ENCODE peak calls at places on chromosomes 6 and 20, in four cellular contexts. M is heart right ventricle, W is RWPE1, R is ascending aorta. X is an unnamed sample.

GRCh38 chr20:46698788-46699187 is 9.5 kb upstream of the TP53RK start:
- DNase-seq in M (no peak), W (no peak), R (no peak), X (no peak)

GRCh38 chr20:44448753-44449546 is 26.7 kb upstream of the TTPAL start:
- DNase-seq in M (no peak), W (no peak), R (no peak), X (no peak)

GRCh38 chr20:4573564-4574355 is 147.9 kb upstream of the PRND start:
- DNase-seq in M (no peak), W (peak), R (no peak), X (peak)

GRCh38 chr6:1574083-1574761 is 35.5 kb upstream of the FOXC1 start:
- DNase-seq in M (no peak), W (no peak), R (no peak), X (no peak)

GRCh38 chr20:32536861-32537656 is 48.1 kb downstream of the NOL4L start:
- DNase-seq in M (peak), W (peak), R (no peak), X (no peak)

GRCh38 chr6:42745083-42745637 is 743 bp downstream of the TBCC start:
- DNase-seq in M (peak), W (no peak), R (peak), X (no peak)

GRCh38 chr6:100468013-100468622 is 3.4 kb upstream of the SIM1 start:
- DNase-seq in M (no peak), W (no peak), R (no peak), X (no peak)

GRCh38 chr20:38610521-38610920 is 8.9 kb downstream of the ARHGAP40 start:
- DNase-seq in M (no peak), W (peak), R (no peak), X (peak)

GRCh38 chr6:125598422-125598821 is 151.0 kb upstream of the HEY2 start:
- DNase-seq in M (peak), W (peak), R (peak), X (peak)

GRCh38 chr6:92779758-92780157 is 639.6 kb downstream of the EPHA7 start:
- DNase-seq in M (no peak), W (peak), R (no peak), X (peak)

GRCh38 chr6:3610206-3610605 is 141.3 kb downstream of the PXDC1 start:
- DNase-seq in M (no peak), W (peak), R (peak), X (peak)

GRCh38 chr20:53555081-53555480 is 38.6 kb downstream of the ZNF217 start:
- DNase-seq in M (no peak), W (no peak), R (no peak), X (no peak)

GRCh38 chr6:132506461-132506860 is 6.5 kb downstream of the STX7 start:
- DNase-seq in M (no peak), W (no peak), R (no peak), X (no peak)

DNA sequence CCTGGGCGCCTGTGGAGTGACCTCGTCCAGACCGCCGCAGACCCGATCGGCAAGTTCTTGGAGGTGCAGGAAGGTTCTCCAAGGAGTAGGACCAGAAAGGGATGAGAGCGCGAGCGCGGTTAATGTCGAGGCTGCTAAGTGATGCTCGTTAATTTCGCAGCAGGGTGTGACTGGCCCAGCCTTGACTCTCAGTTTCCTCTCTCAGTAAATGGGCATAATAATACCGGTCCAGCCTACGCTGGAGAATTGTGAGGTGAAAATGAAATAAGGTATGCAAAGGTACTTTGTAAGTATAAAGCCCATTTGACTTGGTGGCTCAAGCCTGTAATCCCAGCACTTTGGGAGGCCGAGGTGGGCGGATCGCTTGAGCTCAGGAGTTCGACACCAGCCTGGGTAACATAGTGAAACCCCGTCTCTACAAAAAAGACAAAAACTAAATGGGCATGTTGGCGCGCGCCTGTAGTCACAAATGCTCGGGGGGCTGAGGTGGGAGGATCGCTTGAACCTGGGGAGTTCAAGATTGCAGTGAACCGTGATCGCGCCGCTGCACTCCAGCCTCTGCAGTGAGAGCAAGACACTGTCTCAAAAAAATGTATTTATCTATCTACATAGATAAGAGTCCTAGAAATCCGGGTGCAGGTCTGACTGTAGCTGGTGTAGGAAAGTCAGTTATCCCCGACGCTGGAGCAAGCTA is 634 bp upstream of the BTBD9 start:
- DNase-seq in M (no peak), W (no peak), R (no peak), X (no peak)
- H3K27ac ChIP-seq in M (peak), W (peak), R (peak), X (peak)

DNA sequence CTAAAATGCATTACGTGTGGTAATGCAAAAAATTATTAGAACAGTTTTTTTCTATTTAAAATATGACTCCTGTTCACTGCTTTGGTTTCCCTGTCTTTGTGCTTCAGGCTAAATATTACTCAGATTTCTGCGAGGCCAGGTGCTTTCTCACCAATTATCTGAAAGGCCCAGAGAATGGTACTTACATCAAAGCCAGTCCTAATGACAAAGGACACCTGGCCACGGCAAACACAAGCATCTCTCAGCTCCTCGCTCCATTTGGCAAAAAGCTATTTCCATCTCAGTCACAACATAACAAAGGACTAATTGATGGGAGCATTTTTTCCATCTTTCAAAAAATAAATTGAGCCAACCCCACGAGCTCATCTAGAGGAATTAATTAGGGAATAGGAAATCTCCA is 236.8 kb downstream of the HAO1 start:
- DNase-seq in M (no peak), W (no peak), R (no peak), X (no peak)
- H3K27ac ChIP-seq in M (no peak), W (no peak), R (no peak), X (no peak)

GRCh38 chr6:33814663-33814985 is 10.8 kb upstream of the MLN start:
- DNase-seq in M (no peak), W (no peak), R (no peak), X (no peak)

GRCh38 chr6:33815854-33816253 is 12.1 kb upstream of the MLN start:
- DNase-seq in M (no peak), W (peak), R (no peak), X (peak)

GRCh38 chr6:33813960-33814662 is 10.3 kb upstream of the MLN start:
- DNase-seq in M (no peak), W (no peak), R (no peak), X (no peak)

GRCh38 chr6:33812669-33813068 is 8.9 kb upstream of the MLN start:
- DNase-seq in M (peak), W (peak), R (no peak), X (peak)

DNA sequence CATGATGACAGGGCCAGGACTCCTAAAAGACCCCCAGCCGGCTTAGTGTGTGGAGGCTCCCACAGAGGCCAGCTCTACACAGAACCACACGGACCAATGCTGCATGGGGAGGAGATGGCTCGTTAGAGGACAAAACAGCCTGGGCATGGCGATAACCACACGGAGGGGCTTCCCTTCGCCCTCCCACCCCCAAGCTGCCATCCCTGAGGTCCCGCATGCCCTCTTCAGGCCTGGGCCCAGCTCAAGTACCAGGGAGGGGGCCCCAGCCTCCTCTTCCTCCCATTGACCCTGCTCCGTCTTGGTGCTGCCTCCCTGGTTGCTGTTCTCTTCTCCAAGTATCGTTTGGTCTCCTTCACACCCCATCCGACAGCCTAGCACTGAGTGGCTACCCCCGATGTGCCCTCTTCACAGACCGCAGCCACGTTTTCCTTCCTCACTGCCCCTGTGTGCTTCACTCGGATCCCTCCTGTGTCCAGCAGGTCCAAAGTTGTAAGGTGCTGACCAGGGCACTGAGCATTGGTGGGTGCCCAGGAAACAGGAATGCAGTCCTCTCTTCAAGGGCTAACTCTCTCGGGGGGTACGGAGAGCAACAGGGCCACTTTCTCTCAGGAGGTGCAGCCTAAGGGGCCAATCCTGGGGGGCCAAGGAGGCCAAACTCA is 9.6 kb upstream of the MLN start:
- DNase-seq in M (no peak), W (no peak), R (no peak), X (no peak)
- H3K27ac ChIP-seq in M (no peak), W (no peak), R (no peak), X (no peak)

GRCh38 chr20:47809561-47809960 is 24.3 kb upstream of the SULF2 start:
- DNase-seq in M (no peak), W (peak), R (no peak), X (no peak)
- H3K27ac ChIP-seq in M (no peak), W (peak), R (no peak), X (no peak)

GRCh38 chr20:62179162-62179504 is 3.7 kb upstream of the MTG2 start:
- DNase-seq in M (no peak), W (no peak), R (no peak), X (no peak)

GRCh38 chr20:62176866-62177265 is 6.0 kb upstream of the MTG2 start:
- DNase-seq in M (no peak), W (no peak), R (no peak), X (no peak)

GRCh38 chr20:62177307-62177706 is 5.5 kb upstream of the MTG2 start:
- DNase-seq in M (no peak), W (no peak), R (no peak), X (no peak)

GRCh38 chr20:62175711-62176110 is 7.1 kb upstream of the MTG2 start:
- DNase-seq in M (no peak), W (no peak), R (no peak), X (no peak)

DNA sequence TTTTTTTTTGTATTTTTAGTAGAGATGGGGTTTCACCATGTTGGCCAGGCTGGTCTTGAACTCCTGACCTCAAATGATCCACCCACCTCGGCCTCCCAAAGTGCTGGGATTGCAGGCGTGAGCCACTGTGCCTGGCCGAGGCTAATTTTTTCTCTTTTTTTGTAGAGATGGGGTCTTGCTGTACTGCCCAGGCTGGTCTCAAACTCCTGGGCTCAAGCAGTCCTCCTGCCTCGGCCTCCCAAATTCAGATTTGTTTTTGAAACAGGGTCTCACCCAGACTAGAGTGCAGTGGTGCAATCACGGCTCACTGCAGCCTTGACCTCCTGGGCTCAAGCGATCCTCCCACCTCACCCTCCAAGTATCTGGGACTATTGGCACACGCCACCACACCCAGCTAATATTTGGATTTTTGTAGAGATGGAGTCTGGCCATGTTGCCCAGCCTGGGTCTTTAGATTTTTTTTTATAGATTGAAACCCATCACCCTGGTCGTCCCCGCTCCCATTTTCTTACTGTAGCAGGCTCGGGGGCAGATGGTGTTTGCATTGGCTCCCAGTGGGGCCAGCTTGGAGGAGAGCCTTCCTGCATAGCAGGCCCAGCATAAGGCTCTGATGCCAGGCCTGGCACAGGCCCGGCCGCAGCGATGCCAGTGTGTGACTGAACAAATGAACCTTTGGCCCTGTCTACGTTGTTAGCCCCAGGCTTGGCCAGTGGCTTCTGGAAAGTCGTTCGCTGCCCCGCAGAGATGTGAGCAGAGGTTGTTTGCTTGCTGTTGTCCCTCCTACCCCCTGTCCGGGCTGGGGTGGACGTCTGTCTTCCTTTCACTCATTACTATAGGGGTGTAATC is 4.3 kb upstream of the MTG2 start:
- DNase-seq in M (no peak), W (no peak), R (no peak), X (no peak)
- H3K27ac ChIP-seq in M (no peak), W (peak), R (peak), X (no peak)

DNA sequence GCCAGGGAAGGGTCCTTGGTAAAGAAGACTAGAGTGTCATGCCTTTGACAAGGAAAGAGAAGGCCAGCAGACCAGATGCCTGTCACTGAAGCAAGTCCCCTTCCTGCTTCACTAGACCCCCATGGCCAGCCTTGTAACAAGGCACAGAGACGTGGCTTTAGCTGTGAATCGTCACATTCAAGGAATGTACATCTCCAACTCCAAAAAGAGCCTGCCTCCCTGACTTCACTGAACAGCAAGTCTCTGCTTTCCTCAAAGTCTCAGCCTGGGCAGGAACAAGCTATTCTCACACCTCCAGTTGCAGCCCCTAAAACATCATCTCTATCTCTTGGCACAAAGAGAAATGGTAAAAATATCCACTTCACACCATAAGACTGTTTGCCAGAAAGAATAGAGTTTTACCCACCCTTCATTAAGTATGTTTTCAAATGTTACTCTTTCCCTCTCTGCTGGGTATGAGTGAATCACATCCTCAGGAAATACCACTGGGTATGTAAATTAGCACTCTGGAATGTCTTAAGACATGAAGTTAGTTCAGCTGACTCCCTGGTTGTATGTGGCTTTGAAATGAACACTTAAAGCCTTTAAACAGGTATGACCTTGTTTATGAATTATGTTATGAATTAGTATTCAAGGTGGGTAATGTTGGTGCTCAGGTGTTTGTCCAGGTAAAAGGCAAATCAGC is 46.4 kb upstream of the NT5E start:
- DNase-seq in M (no peak), W (peak), R (no peak), X (peak)
- H3K27ac ChIP-seq in M (peak), W (peak), R (peak), X (peak)

DNA sequence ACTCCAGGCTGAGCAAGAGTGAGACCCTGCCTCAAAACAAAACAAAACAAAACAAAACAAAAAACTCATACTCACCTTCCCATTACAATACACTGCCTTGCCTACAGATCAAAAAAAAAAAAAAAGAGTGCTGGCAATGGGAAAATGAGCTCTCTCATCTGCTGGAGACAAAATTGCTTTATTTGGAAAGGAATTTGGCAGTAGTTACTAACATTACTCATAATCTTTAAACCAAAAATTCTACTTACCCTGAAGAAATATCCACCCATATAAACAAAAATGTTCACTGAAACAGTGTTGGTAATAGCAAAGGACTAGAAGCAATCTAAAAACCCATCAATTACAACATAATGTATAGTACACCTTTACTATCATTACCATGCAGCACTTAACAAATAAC is 120.4 kb downstream of the RNGTT start:
- DNase-seq in M (no peak), W (no peak), R (no peak), X (no peak)
- H3K27ac ChIP-seq in M (no peak), W (no peak), R (peak), X (no peak)

X was measured in brain microvascular endothelial cell.